ENCODE peak calls at places on chromosome 3, in seven cellular contexts. V is CD8-positive, alpha-beta T cell; C is pancreas; W is CD8-positive, alpha-beta memory T cell; T is uterus; B is right cardiac atrium; A is endothelial cell of umbilical vein. J is an unnamed sample. For H3K4me1, the result is how much of the 10 kb centered on the place peaks cover.

GRCh38 chr3:158105124-158105709 is 1.0 kb downstream of the SHOX2 start:
- DNase-seq in W (no peak), T (peak), A (no peak), V (no peak), B (no peak), C (no peak), J (peak)

GRCh38 chr3:111895079-111895478 is 36.0 kb downstream of the PHLDB2 start:
- DNase-seq in B (no peak), T (no peak), V (no peak), C (no peak), W (no peak), A (peak), J (no peak)

GRCh38 chr3:107977571-107977970 is 113.3 kb downstream of the CD47 start:
- DNase-seq in W (no peak), A (no peak), B (no peak), T (no peak), C (no peak), V (no peak), J (no peak)

GRCh38 chr3:114565201-114565600 is 271.4 kb downstream of the TIGIT start:
- DNase-seq in T (peak), C (no peak), W (no peak), B (peak), V (no peak), A (no peak), J (peak)

GRCh38 chr3:45008117-45008516 is 18.0 kb upstream of the CLEC3B start:
- DNase-seq in T (no peak), B (no peak), A (no peak), V (no peak), C (no peak), W (no peak), J (no peak)

GRCh38 chr3:69009559-69010410 is 3.7 kb downstream of the EOGT start:
- DNase-seq in B (no peak), A (peak), T (peak), W (no peak), V (no peak), C (no peak), J (no peak)

GRCh38 chr3:10467904-10468610 is 37.3 kb downstream of the ATP2B2 start:
- DNase-seq in B (no peak), V (no peak), W (no peak), T (no peak), A (no peak), C (peak), J (no peak)

GRCh38 chr3:177262396-177262795 is 65.1 kb upstream of the TBL1XR1 start:
- DNase-seq in T (no peak), A (no peak), V (no peak), B (no peak), W (no peak), C (no peak), J (no peak)

GRCh38 chr3:99472385-99472784 is 166.0 kb upstream of the COL8A1 start:
- DNase-seq in A (no peak), W (no peak), C (no peak), B (peak), T (no peak), V (no peak), J (no peak)

GRCh38 chr3:137110392-137110996 is 152.7 kb downstream of the IL20RB start:
- DNase-seq in W (no peak), V (no peak), A (peak), B (no peak), T (no peak), C (no peak), J (no peak)

GRCh38 chr3:132660056-132660744 is at the start of gene UBA5:
- DNase-seq in C (peak), T (peak), B (peak), W (peak), A (peak), V (peak), J (peak)

GRCh38 chr3:59609967-59610366 is 560.1 kb upstream of the CFAP20DC start:
- DNase-seq in C (no peak), A (no peak), B (peak), W (no peak), T (no peak), V (no peak), J (peak)

GRCh38 chr3:9600597-9600996 is 47.0 kb upstream of the LHFPL4 start:
- DNase-seq in B (peak), W (no peak), C (peak), A (no peak), V (no peak), T (peak), J (peak)

GRCh38 chr3:79517766-79518413 is 249.9 kb downstream of the ROBO1 start:
- DNase-seq in T (no peak), A (peak), B (no peak), V (no peak), W (no peak), C (no peak), J (no peak)

GRCh38 chr3:5305681-5305983 is 118.1 kb downstream of the EDEM1 start:
- DNase-seq in T (no peak), C (no peak), A (no peak), B (no peak), W (no peak), V (no peak), J (no peak)

GRCh38 chr3:177597325-177598109 is 400.2 kb upstream of the TBL1XR1 start:
- DNase-seq in T (peak), C (no peak), V (peak), W (peak), A (peak), B (peak), J (peak)

GRCh38 chr3:55639886-55640765 is 153.0 kb upstream of the WNT5A start:
- DNase-seq in T (no peak), B (no peak), A (no peak), C (no peak), V (no peak), W (no peak), J (no peak)

GRCh38 chr3:39150803-39151631 is 2.4 kb downstream of the CSRNP1 start:
- DNase-seq in V (peak), T (peak), W (no peak), A (peak), B (peak), C (peak), J (peak)

GRCh38 chr3:133767607-133768006 is 21.4 kb downstream of the TF start:
- DNase-seq in B (no peak), T (no peak), V (no peak), A (no peak), C (no peak), W (no peak), J (no peak)
- H3K4me1 ChIP-seq in B (under half), T (under half), V (under half), A (under half), C (under half), W (under half), J (under half)

GRCh38 chr3:49930241-49930690 is 655 bp upstream of the MON1A start:
- DNase-seq in T (no peak), V (no peak), B (no peak), W (no peak), C (no peak), A (no peak), J (no peak)

GRCh38 chr3:49926117-49926728 is 3.4 kb downstream of the MON1A start:
- DNase-seq in W (no peak), C (no peak), V (no peak), B (no peak), T (no peak), A (no peak), J (no peak)

GRCh38 chr3:49927798-49928197 is 1.8 kb downstream of the MON1A start:
- DNase-seq in B (no peak), W (no peak), V (no peak), C (no peak), T (no peak), A (no peak), J (no peak)

GRCh38 chr3:49929333-49930240 is at the start of gene MON1A:
- DNase-seq in W (peak), C (peak), T (peak), A (peak), B (peak), V (peak), J (peak)

GRCh38 chr3:49928511-49929017 is 1.0 kb downstream of the MON1A start:
- DNase-seq in V (no peak), W (no peak), C (no peak), B (no peak), A (no peak), T (no peak), J (no peak)
- H3K27ac ChIP-seq in V (no peak), W (no peak), C (no peak), B (no peak), A (no peak), T (no peak), J (no peak)

DNA sequence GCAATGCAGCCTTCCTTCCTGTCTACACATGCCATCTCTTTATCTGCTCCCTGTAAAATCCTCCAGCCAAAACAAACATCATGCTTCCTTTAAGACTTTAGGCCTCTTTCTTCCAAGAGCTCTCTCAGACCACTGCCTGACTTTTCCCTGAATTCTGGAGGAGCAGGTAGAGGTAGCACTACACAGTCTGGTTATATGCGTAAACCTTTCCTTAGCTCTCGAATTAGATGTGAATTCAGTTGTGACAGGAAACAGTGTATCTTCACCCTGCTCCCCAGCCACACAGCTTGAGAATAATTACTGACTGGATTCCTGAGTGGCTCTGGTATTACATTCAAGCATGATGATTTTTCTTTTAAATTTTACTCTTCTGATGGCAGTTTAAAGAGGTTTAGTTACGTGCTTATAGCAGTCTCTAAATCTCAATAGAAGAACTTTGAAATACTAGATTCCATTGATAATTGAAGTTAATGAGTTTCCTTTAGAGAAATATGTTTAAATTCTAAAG is 98.7 kb downstream of the FNDC3B start:
- DNase-seq in V (no peak), A (no peak), W (no peak), B (no peak), T (no peak), C (no peak), J (no peak)
- H3K4me1 ChIP-seq in V (under half), A (half or more), W (under half), B (under half), T (under half), C (half or more), J (half or more)

DNA sequence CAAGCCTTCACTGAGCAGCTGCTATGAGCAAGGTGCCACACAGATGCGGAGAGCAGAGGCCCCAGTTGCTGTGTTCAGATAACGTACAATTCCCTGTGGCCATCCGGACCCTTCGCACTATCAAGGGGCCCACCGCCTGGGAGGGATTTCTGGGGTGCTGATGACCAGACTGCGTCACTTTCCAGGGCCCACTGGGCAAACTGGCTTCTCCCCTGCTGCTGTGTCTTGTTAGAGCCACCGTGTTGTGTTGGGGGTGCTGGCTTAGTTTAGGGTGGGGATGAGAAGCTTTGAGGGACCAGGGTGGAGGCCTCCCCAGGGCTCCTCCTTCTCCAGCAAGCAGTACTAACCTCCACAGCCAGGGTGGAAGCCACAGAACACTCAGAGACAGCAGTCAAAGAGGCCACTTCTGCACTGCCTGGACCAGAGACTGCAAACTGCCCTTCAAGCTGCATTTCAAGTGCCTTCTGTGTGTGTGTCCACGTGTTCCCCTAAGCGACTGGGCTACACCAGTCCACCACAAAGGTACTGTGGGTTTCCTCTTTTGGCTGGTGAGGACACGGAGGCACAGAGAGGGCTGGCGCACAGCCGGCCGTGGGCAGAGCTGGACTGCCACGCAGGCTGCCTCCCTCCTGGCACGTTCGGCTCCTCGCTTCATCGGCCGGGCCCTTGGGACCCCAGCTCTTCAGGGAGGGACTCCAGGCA is 61.1 kb downstream of the MGLL start:
- DNase-seq in T (no peak), W (no peak), V (no peak), A (no peak), B (no peak), C (no peak), J (no peak)
- H3K27ac ChIP-seq in T (no peak), W (no peak), V (no peak), A (no peak), B (peak), C (no peak), J (peak)

GRCh38 chr3:152309031-152309430 is 40.3 kb downstream of the MBNL1 start:
- DNase-seq in A (no peak), B (no peak), T (no peak), V (no peak), W (no peak), C (no peak), J (no peak)

GRCh38 chr3:152305075-152305474 is 36.3 kb downstream of the MBNL1 start:
- DNase-seq in B (no peak), A (no peak), T (no peak), C (no peak), V (no peak), W (no peak), J (no peak)

GRCh38 chr3:152308475-152308844 is 39.7 kb downstream of the MBNL1 start:
- DNase-seq in T (no peak), V (no peak), C (no peak), A (no peak), W (no peak), B (no peak), J (no peak)

GRCh38 chr3:152309535-152310317 is 41.0 kb downstream of the MBNL1 start:
- DNase-seq in A (no peak), W (no peak), V (no peak), B (no peak), T (no peak), C (no peak), J (no peak)

DNA sequence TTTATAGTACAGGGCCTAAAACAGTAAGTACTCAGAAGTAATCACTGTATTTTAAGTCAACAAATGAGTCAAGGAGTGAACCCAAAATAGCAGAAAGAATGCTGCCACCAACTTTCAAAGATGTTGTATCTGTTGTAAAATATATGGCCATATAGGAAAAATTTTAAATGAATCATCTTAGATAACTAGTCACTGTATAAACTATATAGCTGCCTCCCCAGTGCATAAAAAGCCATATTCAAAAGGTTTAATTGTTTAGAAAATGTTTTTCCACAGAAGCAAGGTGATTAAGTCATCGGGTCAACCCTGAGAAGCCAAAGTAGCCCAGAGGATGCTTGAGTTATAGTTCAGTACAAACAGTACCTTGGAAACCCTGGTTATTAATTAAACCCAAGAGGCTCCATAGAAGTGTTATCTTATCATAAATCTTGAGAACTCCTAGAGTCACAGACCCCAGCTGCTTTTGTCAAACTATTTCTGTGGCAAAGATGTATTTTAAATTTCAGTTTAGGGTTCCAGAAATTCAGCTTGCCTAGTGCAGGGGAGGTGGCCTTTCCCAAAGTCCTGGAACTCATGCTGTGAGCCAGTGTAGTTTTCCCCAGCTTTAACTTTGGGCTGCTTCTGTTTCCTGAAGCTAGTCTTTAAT is 39.2 kb downstream of the MBNL1 start:
- DNase-seq in C (no peak), W (no peak), T (no peak), V (no peak), A (peak), B (no peak), J (no peak)
- H3K4me1 ChIP-seq in C (half or more), W (half or more), T (under half), V (half or more), A (under half), B (under half), J (under half)

GRCh38 chr3:139421459-139421858 is 32.0 kb upstream of the COPB2 start:
- DNase-seq in A (no peak), C (no peak), W (no peak), V (no peak), T (no peak), B (no peak), J (no peak)
- H3K27ac ChIP-seq in A (no peak), C (peak), W (no peak), V (no peak), T (no peak), B (no peak), J (no peak)

GRCh38 chr3:16448691-16449090 is 64.8 kb downstream of the RFTN1 start:
- DNase-seq in W (no peak), C (no peak), A (peak), B (peak), V (peak), T (peak), J (peak)
- H3K4me1 ChIP-seq in W (under half), C (under half), A (under half), B (under half), V (under half), T (under half), J (under half)

GRCh38 chr3:122773856-122774535 is 19.6 kb downstream of the HSPBAP1 start:
- DNase-seq in B (no peak), A (no peak), V (no peak), C (no peak), W (no peak), T (no peak), J (no peak)
- H3K27ac ChIP-seq in B (no peak), A (no peak), V (no peak), C (peak), W (no peak), T (no peak), J (no peak)

GRCh38 chr3:148789156-148789555 is 38.5 kb upstream of the CPB1 start:
- DNase-seq in B (no peak), C (no peak), T (no peak), W (no peak), A (no peak), V (no peak), J (no peak)

GRCh38 chr3:148791955-148792354 is 35.7 kb upstream of the CPB1 start:
- DNase-seq in A (no peak), B (no peak), W (no peak), T (no peak), C (no peak), V (no peak), J (no peak)

GRCh38 chr3:148790841-148791240 is 36.8 kb upstream of the CPB1 start:
- DNase-seq in W (no peak), T (peak), V (no peak), A (no peak), B (peak), C (no peak), J (no peak)

GRCh38 chr3:148791296-148791695 is 36.3 kb upstream of the CPB1 start:
- DNase-seq in T (no peak), B (no peak), C (no peak), V (no peak), A (no peak), W (no peak), J (peak)

GRCh38 chr3:148790370-148790769 is 37.2 kb upstream of the CPB1 start:
- DNase-seq in T (no peak), W (no peak), C (no peak), B (no peak), V (no peak), A (no peak), J (no peak)
- H3K4me1 ChIP-seq in T (under half), W (under half), C (under half), B (under half), V (under half), A (under half), J (under half)